ENCODE peak calls at places on chromosomes 5 and 9, in eight cellular contexts. One of them, this sample, is unnamed. For H3K4me1, the result is how much of the 10 kb centered on the place peaks cover.

GRCh38 chr5:83493644-83494043 is 22.1 kb downstream of the VCAN start:
- DNase-seq in breast epithelium: no peak
- DNase-seq in suprapubic skin: no peak
- DNase-seq in tibial nerve: no peak
- DNase-seq in ovary: no peak
- DNase-seq in A549: no peak
- DNase-seq in transverse colon: no peak
- DNase-seq in heart left ventricle: no peak
- DNase-seq in this sample: no peak

GRCh38 chr5:56658972-56659371 is 156.4 kb upstream of the MAP3K1 start:
- DNase-seq in tibial nerve: no peak
- DNase-seq in suprapubic skin: no peak
- DNase-seq in heart left ventricle: no peak
- DNase-seq in transverse colon: no peak
- DNase-seq in breast epithelium: no peak
- DNase-seq in ovary: no peak
- DNase-seq in A549: no peak
- DNase-seq in this sample: no peak

GRCh38 chr5:129960831-129961230 is 56.6 kb downstream of the CHSY3 start:
- DNase-seq in heart left ventricle: no peak
- DNase-seq in suprapubic skin: no peak
- DNase-seq in breast epithelium: no peak
- DNase-seq in ovary: no peak
- DNase-seq in transverse colon: no peak
- DNase-seq in A549: no peak
- DNase-seq in tibial nerve: no peak
- DNase-seq in this sample: no peak

GRCh38 chr5:150461231-150461630 is 11.7 kb upstream of the RPS14 start:
- DNase-seq in suprapubic skin: no peak
- DNase-seq in A549: no peak
- DNase-seq in ovary: peak
- DNase-seq in breast epithelium: no peak
- DNase-seq in tibial nerve: no peak
- DNase-seq in transverse colon: peak
- DNase-seq in heart left ventricle: no peak
- DNase-seq in this sample: no peak

GRCh38 chr5:82590112-82590511 is 312.0 kb upstream of the RPS23 start:
- DNase-seq in transverse colon: no peak
- DNase-seq in breast epithelium: no peak
- DNase-seq in heart left ventricle: no peak
- DNase-seq in A549: no peak
- DNase-seq in ovary: no peak
- DNase-seq in tibial nerve: no peak
- DNase-seq in suprapubic skin: no peak
- DNase-seq in this sample: no peak

GRCh38 chr9:93134740-93135444 is 841 bp upstream of the NINJ1 start:
- DNase-seq in tibial nerve: no peak
- DNase-seq in A549: no peak
- DNase-seq in suprapubic skin: no peak
- DNase-seq in ovary: peak
- DNase-seq in transverse colon: no peak
- DNase-seq in breast epithelium: no peak
- DNase-seq in heart left ventricle: no peak
- DNase-seq in this sample: no peak

GRCh38 chr9:121500165-121500478 is 478 bp upstream of the GGTA1 start:
- DNase-seq in suprapubic skin: no peak
- DNase-seq in A549: no peak
- DNase-seq in transverse colon: no peak
- DNase-seq in heart left ventricle: no peak
- DNase-seq in breast epithelium: no peak
- DNase-seq in ovary: no peak
- DNase-seq in tibial nerve: no peak
- DNase-seq in this sample: no peak

GRCh38 chr5:15834596-15835245 is 334.7 kb downstream of the FBXL7 start:
- DNase-seq in ovary: no peak
- DNase-seq in A549: no peak
- DNase-seq in breast epithelium: no peak
- DNase-seq in heart left ventricle: no peak
- DNase-seq in suprapubic skin: no peak
- DNase-seq in transverse colon: no peak
- DNase-seq in tibial nerve: no peak
- DNase-seq in this sample: no peak

DNA sequence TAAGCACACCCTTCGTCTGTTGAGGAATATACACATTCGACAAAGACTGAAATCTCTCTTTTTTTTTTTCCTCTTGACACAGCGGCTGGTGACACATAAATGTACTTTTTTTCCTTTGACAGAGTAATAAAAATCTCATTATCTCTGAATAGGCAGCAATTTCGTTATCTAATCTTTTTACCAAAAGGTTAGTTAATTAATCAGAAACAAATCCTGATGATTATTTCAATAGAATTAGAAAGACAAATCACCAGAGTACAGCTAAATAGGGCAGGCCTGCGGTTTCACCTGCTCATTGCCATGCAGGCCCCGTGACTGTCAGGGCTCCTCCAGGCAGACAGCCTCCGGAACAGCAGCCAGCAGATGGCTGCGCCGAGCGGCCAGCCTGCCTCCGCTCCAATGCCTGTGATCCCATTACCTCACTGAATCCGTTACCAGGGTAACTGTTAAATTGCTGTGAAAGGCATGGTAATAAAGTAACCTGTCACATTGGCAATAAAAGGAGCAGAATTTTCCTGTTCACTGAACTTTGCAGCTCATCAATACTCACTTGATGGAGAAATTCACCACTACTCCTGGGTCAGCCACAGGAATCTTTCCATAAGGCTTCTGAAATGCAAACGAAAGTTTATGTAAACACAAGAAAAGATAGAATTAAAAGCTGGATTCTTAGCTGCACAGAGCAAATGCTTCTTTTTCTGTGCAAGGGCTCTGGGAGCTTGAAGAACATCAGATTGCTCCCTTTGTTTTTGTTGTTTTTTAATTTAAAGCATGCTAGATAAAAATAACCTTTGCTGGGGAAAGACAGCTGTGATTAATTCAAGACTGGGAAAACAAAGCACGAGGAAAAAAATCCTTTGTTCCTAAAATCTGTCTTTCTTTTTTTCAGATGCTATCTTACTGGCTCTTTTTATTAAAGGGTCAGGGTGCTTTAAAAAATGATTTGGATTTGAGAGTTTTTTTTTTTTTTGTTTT is 666.4 kb upstream of the ZNF608 start:
- DNase-seq in ovary: peak
- DNase-seq in suprapubic skin: peak
- DNase-seq in breast epithelium: peak
- DNase-seq in transverse colon: peak
- DNase-seq in heart left ventricle: peak
- DNase-seq in tibial nerve: peak
- DNase-seq in A549: peak
- DNase-seq in this sample: no peak
- H3K27ac ChIP-seq in ovary: no peak
- H3K27ac ChIP-seq in suprapubic skin: peak
- H3K27ac ChIP-seq in breast epithelium: peak
- H3K27ac ChIP-seq in transverse colon: peak
- H3K27ac ChIP-seq in heart left ventricle: no peak
- H3K27ac ChIP-seq in tibial nerve: peak
- H3K27ac ChIP-seq in A549: no peak
- H3K27ac ChIP-seq in this sample: peak

DNA sequence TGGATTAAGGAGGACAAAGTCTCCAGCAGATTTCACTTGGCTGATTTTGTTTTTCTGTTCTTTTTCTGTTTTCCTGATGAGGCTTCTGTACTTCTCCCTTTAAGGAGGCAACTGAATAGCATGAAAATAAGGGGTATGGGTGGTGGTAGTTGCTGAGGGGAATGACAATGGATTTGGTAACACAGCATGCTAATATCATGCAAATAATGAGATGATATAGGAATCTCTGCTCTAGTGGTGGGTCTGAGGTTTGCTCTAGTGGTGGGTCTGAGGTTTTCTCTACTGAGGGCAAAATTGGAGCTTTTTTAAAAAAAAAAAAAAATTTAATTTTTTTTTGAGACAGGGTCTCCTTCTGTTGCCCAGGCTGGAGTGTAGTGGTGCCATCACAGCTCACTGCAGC is 139.7 kb downstream of the C9orf152 start:
- DNase-seq in tibial nerve: no peak
- DNase-seq in breast epithelium: no peak
- DNase-seq in heart left ventricle: no peak
- DNase-seq in A549: no peak
- DNase-seq in suprapubic skin: no peak
- DNase-seq in ovary: no peak
- DNase-seq in transverse colon: no peak
- DNase-seq in this sample: no peak
- H3K4me1 ChIP-seq in tibial nerve: under half
- H3K4me1 ChIP-seq in breast epithelium: under half
- H3K4me1 ChIP-seq in heart left ventricle: half or more
- H3K4me1 ChIP-seq in A549: under half
- H3K4me1 ChIP-seq in suprapubic skin: under half
- H3K4me1 ChIP-seq in ovary: under half
- H3K4me1 ChIP-seq in transverse colon: under half
- H3K4me1 ChIP-seq in this sample: under half

GRCh38 chr9:32385135-32385884 is 867 bp downstream of the ACO1 start:
- DNase-seq in suprapubic skin: no peak
- DNase-seq in ovary: no peak
- DNase-seq in heart left ventricle: no peak
- DNase-seq in tibial nerve: no peak
- DNase-seq in A549: peak
- DNase-seq in breast epithelium: no peak
- DNase-seq in transverse colon: no peak
- DNase-seq in this sample: no peak

GRCh38 chr9:32384002-32384363 is 460 bp upstream of the ACO1 start:
- DNase-seq in A549: no peak
- DNase-seq in suprapubic skin: no peak
- DNase-seq in breast epithelium: no peak
- DNase-seq in transverse colon: no peak
- DNase-seq in ovary: no peak
- DNase-seq in tibial nerve: no peak
- DNase-seq in heart left ventricle: no peak
- DNase-seq in this sample: no peak

GRCh38 chr9:32385885-32386283 is 1.4 kb downstream of the ACO1 start:
- DNase-seq in heart left ventricle: no peak
- DNase-seq in ovary: no peak
- DNase-seq in suprapubic skin: no peak
- DNase-seq in A549: no peak
- DNase-seq in breast epithelium: no peak
- DNase-seq in transverse colon: no peak
- DNase-seq in tibial nerve: no peak
- DNase-seq in this sample: no peak

GRCh38 chr9:32382582-32383320 is 1.7 kb upstream of the ACO1 start:
- DNase-seq in suprapubic skin: no peak
- DNase-seq in breast epithelium: no peak
- DNase-seq in ovary: no peak
- DNase-seq in A549: no peak
- DNase-seq in tibial nerve: no peak
- DNase-seq in transverse colon: no peak
- DNase-seq in heart left ventricle: no peak
- DNase-seq in this sample: peak

DNA sequence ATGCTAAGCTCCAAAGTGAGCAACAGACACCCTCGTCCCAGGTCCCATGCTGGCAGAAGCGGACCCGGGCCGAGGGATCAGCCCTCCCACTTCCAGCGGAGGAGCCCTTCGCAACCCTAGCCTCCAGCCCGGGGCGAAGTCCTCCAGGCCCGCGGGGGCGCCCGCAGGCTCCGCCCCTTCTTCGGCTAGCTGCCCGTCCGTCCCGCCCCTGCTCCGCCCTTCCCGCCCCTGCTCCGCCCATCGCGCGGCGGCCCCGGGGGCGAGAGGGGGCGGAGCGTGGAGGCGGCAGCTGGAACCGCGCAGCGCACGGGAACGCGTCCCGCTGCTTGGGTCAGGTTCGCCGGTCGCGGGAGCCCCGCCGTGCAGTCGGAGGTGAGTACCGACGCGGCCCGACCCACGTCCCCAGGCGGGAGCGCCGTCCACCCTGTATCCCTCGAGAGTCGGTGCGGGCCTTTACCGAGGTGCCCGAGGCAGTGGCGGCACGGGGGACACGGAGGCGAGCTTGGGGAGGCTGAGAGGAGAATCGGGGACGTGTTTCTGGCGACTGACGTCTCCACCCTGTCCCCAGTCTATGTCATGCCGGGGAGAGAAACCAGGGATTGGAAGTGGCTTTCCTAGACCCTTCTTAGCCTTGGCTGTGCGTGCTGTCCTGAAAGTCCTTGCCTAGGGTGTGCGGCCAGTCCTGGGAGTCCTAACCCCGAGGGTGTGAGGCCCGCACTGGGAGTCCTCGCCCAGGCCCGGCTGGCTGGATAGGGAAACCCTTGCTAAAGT is at the start of gene ACO1:
- DNase-seq in suprapubic skin: peak
- DNase-seq in tibial nerve: peak
- DNase-seq in A549: peak
- DNase-seq in transverse colon: peak
- DNase-seq in heart left ventricle: peak
- DNase-seq in breast epithelium: peak
- DNase-seq in ovary: peak
- DNase-seq in this sample: peak
- TF ChIP-seq POLR2A in suprapubic skin: peak
- TF ChIP-seq POLR2A in tibial nerve: peak
- TF ChIP-seq POLR2A in A549: peak
- TF ChIP-seq POLR2A in transverse colon: peak
- TF ChIP-seq POLR2A in heart left ventricle: peak
- TF ChIP-seq POLR2A in breast epithelium: no peak
- TF ChIP-seq POLR2A in ovary: peak
- TF ChIP-seq POLR2A in this sample: peak

GRCh38 chr5:173823721-173824567 is 64.2 kb upstream of the CPEB4 start:
- DNase-seq in A549: peak
- DNase-seq in transverse colon: peak
- DNase-seq in suprapubic skin: no peak
- DNase-seq in breast epithelium: peak
- DNase-seq in tibial nerve: no peak
- DNase-seq in heart left ventricle: no peak
- DNase-seq in ovary: peak
- DNase-seq in this sample: no peak

GRCh38 chr5:173826921-173827350 is 61.2 kb upstream of the CPEB4 start:
- DNase-seq in breast epithelium: no peak
- DNase-seq in heart left ventricle: no peak
- DNase-seq in tibial nerve: no peak
- DNase-seq in suprapubic skin: no peak
- DNase-seq in A549: no peak
- DNase-seq in transverse colon: no peak
- DNase-seq in ovary: no peak
- DNase-seq in this sample: no peak

GRCh38 chr5:173825215-173825865 is 62.8 kb upstream of the CPEB4 start:
- DNase-seq in breast epithelium: no peak
- DNase-seq in transverse colon: no peak
- DNase-seq in A549: no peak
- DNase-seq in heart left ventricle: no peak
- DNase-seq in tibial nerve: no peak
- DNase-seq in suprapubic skin: no peak
- DNase-seq in ovary: no peak
- DNase-seq in this sample: no peak

GRCh38 chr5:173826179-173826920 is 61.8 kb upstream of the CPEB4 start:
- DNase-seq in A549: no peak
- DNase-seq in suprapubic skin: no peak
- DNase-seq in heart left ventricle: no peak
- DNase-seq in tibial nerve: no peak
- DNase-seq in breast epithelium: no peak
- DNase-seq in ovary: no peak
- DNase-seq in transverse colon: no peak
- DNase-seq in this sample: no peak

DNA sequence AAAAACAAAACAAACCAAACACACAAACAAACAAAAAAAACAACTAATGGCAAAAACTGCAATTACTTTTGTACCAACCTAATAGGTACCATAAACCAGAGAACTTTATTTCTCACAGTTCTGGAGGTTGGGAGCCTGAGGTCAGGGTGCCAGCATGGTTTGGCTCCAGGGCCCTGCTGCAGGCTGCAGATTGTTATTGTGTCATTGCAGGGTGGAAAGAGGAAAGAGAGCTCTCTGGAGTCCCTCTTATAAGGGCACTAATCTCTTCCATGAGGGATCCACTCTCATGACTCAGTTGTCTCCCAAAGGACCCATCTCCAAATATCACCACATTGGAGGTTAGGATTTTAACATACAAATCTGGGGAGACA is 64.9 kb upstream of the CPEB4 start:
- DNase-seq in ovary: no peak
- DNase-seq in suprapubic skin: no peak
- DNase-seq in heart left ventricle: no peak
- DNase-seq in tibial nerve: no peak
- DNase-seq in A549: no peak
- DNase-seq in breast epithelium: no peak
- DNase-seq in transverse colon: no peak
- DNase-seq in this sample: no peak
- H3K27ac ChIP-seq in ovary: no peak
- H3K27ac ChIP-seq in suprapubic skin: peak
- H3K27ac ChIP-seq in heart left ventricle: no peak
- H3K27ac ChIP-seq in tibial nerve: no peak
- H3K27ac ChIP-seq in A549: peak
- H3K27ac ChIP-seq in breast epithelium: peak
- H3K27ac ChIP-seq in transverse colon: no peak
- H3K27ac ChIP-seq in this sample: no peak